ENCODE peak calls at places on chromosomes 16 and 17, in ten cellular contexts. One of them, this sample, is unnamed.

GRCh38 chr16:59612094-59612493 is 878.0 kb upstream of the GOT2 start:
- DNase-seq in aorta: no peak
- DNase-seq in RCC 7860: no peak
- DNase-seq in NCI-H226: no peak
- DNase-seq in NCI-H82: no peak
- DNase-seq in C1 segment of cervical spinal cord: no peak
- DNase-seq in stimulated activated naive CD8-positive, alpha-beta T cell treated with anti-CD3 and anti-CD28 coated beads, Interleukin-15, amount 100 ng/mL, for 72 hours: no peak
- DNase-seq in GM13977: no peak
- DNase-seq in GM03348: no peak
- DNase-seq in Kasumi-1: no peak
- DNase-seq in this sample: no peak

GRCh38 chr17:30351730-30352129 is 17.9 kb upstream of the TMIGD1 start:
- DNase-seq in aorta: no peak
- DNase-seq in RCC 7860: no peak
- DNase-seq in NCI-H226: no peak
- DNase-seq in NCI-H82: no peak
- DNase-seq in C1 segment of cervical spinal cord: no peak
- DNase-seq in stimulated activated naive CD8-positive, alpha-beta T cell treated with anti-CD3 and anti-CD28 coated beads, Interleukin-15, amount 100 ng/mL, for 72 hours: no peak
- DNase-seq in GM13977: no peak
- DNase-seq in GM03348: no peak
- DNase-seq in Kasumi-1: no peak
- DNase-seq in this sample: no peak

GRCh38 chr16:970379-970765 is 412 bp downstream of the LMF1 start:
- DNase-seq in aorta: no peak
- DNase-seq in RCC 7860: no peak
- DNase-seq in NCI-H226: no peak
- DNase-seq in NCI-H82: no peak
- DNase-seq in C1 segment of cervical spinal cord: peak
- DNase-seq in stimulated activated naive CD8-positive, alpha-beta T cell treated with anti-CD3 and anti-CD28 coated beads, Interleukin-15, amount 100 ng/mL, for 72 hours: no peak
- DNase-seq in GM13977: no peak
- DNase-seq in GM03348: no peak
- DNase-seq in Kasumi-1: no peak
- DNase-seq in this sample: no peak

GRCh38 chr16:75225678-75226515 is 7.1 kb downstream of the CTRB1 start:
- DNase-seq in aorta: no peak
- DNase-seq in RCC 7860: no peak
- DNase-seq in NCI-H226: no peak
- DNase-seq in NCI-H82: no peak
- DNase-seq in C1 segment of cervical spinal cord: no peak
- DNase-seq in stimulated activated naive CD8-positive, alpha-beta T cell treated with anti-CD3 and anti-CD28 coated beads, Interleukin-15, amount 100 ng/mL, for 72 hours: no peak
- DNase-seq in GM13977: no peak
- DNase-seq in GM03348: no peak
- DNase-seq in Kasumi-1: no peak
- DNase-seq in this sample: no peak

GRCh38 chr17:17377071-17377487 is 73.9 kb downstream of the NT5M start:
- DNase-seq in aorta: no peak
- DNase-seq in RCC 7860: no peak
- DNase-seq in NCI-H226: no peak
- DNase-seq in NCI-H82: no peak
- DNase-seq in C1 segment of cervical spinal cord: no peak
- DNase-seq in stimulated activated naive CD8-positive, alpha-beta T cell treated with anti-CD3 and anti-CD28 coated beads, Interleukin-15, amount 100 ng/mL, for 72 hours: no peak
- DNase-seq in GM13977: no peak
- DNase-seq in GM03348: no peak
- DNase-seq in Kasumi-1: no peak
- DNase-seq in this sample: no peak

GRCh38 chr16:57873218-57873617 is 70.9 kb upstream of the KIFC3 start:
- DNase-seq in aorta: no peak
- DNase-seq in RCC 7860: no peak
- DNase-seq in NCI-H226: no peak
- DNase-seq in NCI-H82: no peak
- DNase-seq in C1 segment of cervical spinal cord: no peak
- DNase-seq in stimulated activated naive CD8-positive, alpha-beta T cell treated with anti-CD3 and anti-CD28 coated beads, Interleukin-15, amount 100 ng/mL, for 72 hours: no peak
- DNase-seq in GM13977: no peak
- DNase-seq in GM03348: no peak
- DNase-seq in Kasumi-1: no peak
- DNase-seq in this sample: no peak

GRCh38 chr17:44967907-44968224 is 237 bp downstream of the C1QL1 start:
- DNase-seq in aorta: no peak
- DNase-seq in RCC 7860: no peak
- DNase-seq in NCI-H226: no peak
- DNase-seq in NCI-H82: no peak
- DNase-seq in C1 segment of cervical spinal cord: no peak
- DNase-seq in stimulated activated naive CD8-positive, alpha-beta T cell treated with anti-CD3 and anti-CD28 coated beads, Interleukin-15, amount 100 ng/mL, for 72 hours: no peak
- DNase-seq in GM13977: no peak
- DNase-seq in GM03348: no peak
- DNase-seq in Kasumi-1: no peak
- DNase-seq in this sample: no peak

GRCh38 chr17:50325906-50326305 is 20.0 kb upstream of the XYLT2 start:
- DNase-seq in aorta: no peak
- DNase-seq in RCC 7860: no peak
- DNase-seq in NCI-H226: no peak
- DNase-seq in NCI-H82: no peak
- DNase-seq in C1 segment of cervical spinal cord: no peak
- DNase-seq in stimulated activated naive CD8-positive, alpha-beta T cell treated with anti-CD3 and anti-CD28 coated beads, Interleukin-15, amount 100 ng/mL, for 72 hours: no peak
- DNase-seq in GM13977: no peak
- DNase-seq in GM03348: no peak
- DNase-seq in Kasumi-1: no peak
- DNase-seq in this sample: no peak

GRCh38 chr17:7351665-7352558 is at the start of gene KCTD11:
- DNase-seq in aorta: peak
- DNase-seq in RCC 7860: peak
- DNase-seq in NCI-H226: peak
- DNase-seq in NCI-H82: peak
- DNase-seq in C1 segment of cervical spinal cord: peak
- DNase-seq in stimulated activated naive CD8-positive, alpha-beta T cell treated with anti-CD3 and anti-CD28 coated beads, Interleukin-15, amount 100 ng/mL, for 72 hours: peak
- DNase-seq in GM13977: peak
- DNase-seq in GM03348: peak
- DNase-seq in Kasumi-1: peak
- DNase-seq in this sample: peak

GRCh38 chr17:65145743-65146142 is 8.6 kb downstream of the RGS9 start:
- DNase-seq in aorta: no peak
- DNase-seq in RCC 7860: no peak
- DNase-seq in NCI-H226: no peak
- DNase-seq in NCI-H82: no peak
- DNase-seq in C1 segment of cervical spinal cord: no peak
- DNase-seq in stimulated activated naive CD8-positive, alpha-beta T cell treated with anti-CD3 and anti-CD28 coated beads, Interleukin-15, amount 100 ng/mL, for 72 hours: no peak
- DNase-seq in GM13977: no peak
- DNase-seq in GM03348: no peak
- DNase-seq in Kasumi-1: no peak
- DNase-seq in this sample: no peak

GRCh38 chr16:15598648-15599190 is 44.2 kb downstream of the MARF1 start:
- DNase-seq in aorta: no peak
- DNase-seq in RCC 7860: no peak
- DNase-seq in NCI-H226: no peak
- DNase-seq in NCI-H82: no peak
- DNase-seq in C1 segment of cervical spinal cord: no peak
- DNase-seq in stimulated activated naive CD8-positive, alpha-beta T cell treated with anti-CD3 and anti-CD28 coated beads, Interleukin-15, amount 100 ng/mL, for 72 hours: peak
- DNase-seq in GM13977: peak
- DNase-seq in GM03348: no peak
- DNase-seq in Kasumi-1: no peak
- DNase-seq in this sample: peak

GRCh38 chr17:8142158-8142886 is 9.9 kb downstream of the PER1 start:
- DNase-seq in aorta: peak
- DNase-seq in RCC 7860: no peak
- DNase-seq in NCI-H226: no peak
- DNase-seq in NCI-H82: no peak
- DNase-seq in C1 segment of cervical spinal cord: no peak
- DNase-seq in stimulated activated naive CD8-positive, alpha-beta T cell treated with anti-CD3 and anti-CD28 coated beads, Interleukin-15, amount 100 ng/mL, for 72 hours: no peak
- DNase-seq in GM13977: no peak
- DNase-seq in GM03348: no peak
- DNase-seq in Kasumi-1: no peak
- DNase-seq in this sample: no peak

GRCh38 chr17:20280832-20281231 is 186.5 kb downstream of the LGALS9B start:
- DNase-seq in aorta: no peak
- DNase-seq in RCC 7860: no peak
- DNase-seq in NCI-H226: no peak
- DNase-seq in NCI-H82: no peak
- DNase-seq in C1 segment of cervical spinal cord: no peak
- DNase-seq in stimulated activated naive CD8-positive, alpha-beta T cell treated with anti-CD3 and anti-CD28 coated beads, Interleukin-15, amount 100 ng/mL, for 72 hours: no peak
- DNase-seq in GM13977: no peak
- DNase-seq in GM03348: no peak
- DNase-seq in Kasumi-1: no peak
- DNase-seq in this sample: no peak

GRCh38 chr16:31265329-31266245 is 5.8 kb downstream of the ITGAM start:
- DNase-seq in aorta: peak
- DNase-seq in RCC 7860: peak
- DNase-seq in NCI-H226: peak
- DNase-seq in NCI-H82: no peak
- DNase-seq in C1 segment of cervical spinal cord: no peak
- DNase-seq in stimulated activated naive CD8-positive, alpha-beta T cell treated with anti-CD3 and anti-CD28 coated beads, Interleukin-15, amount 100 ng/mL, for 72 hours: peak
- DNase-seq in GM13977: peak
- DNase-seq in GM03348: peak
- DNase-seq in Kasumi-1: peak
- DNase-seq in this sample: peak

GRCh38 chr16:67120025-67120424 is 10.3 kb downstream of the PHAF1 start:
- DNase-seq in aorta: no peak
- DNase-seq in RCC 7860: no peak
- DNase-seq in NCI-H226: no peak
- DNase-seq in NCI-H82: no peak
- DNase-seq in C1 segment of cervical spinal cord: no peak
- DNase-seq in stimulated activated naive CD8-positive, alpha-beta T cell treated with anti-CD3 and anti-CD28 coated beads, Interleukin-15, amount 100 ng/mL, for 72 hours: no peak
- DNase-seq in GM13977: no peak
- DNase-seq in GM03348: no peak
- DNase-seq in Kasumi-1: no peak
- DNase-seq in this sample: no peak

GRCh38 chr17:67245694-67246397 is 850 bp upstream of the HELZ start:
- DNase-seq in aorta: peak
- DNase-seq in RCC 7860: no peak
- DNase-seq in NCI-H226: no peak
- DNase-seq in NCI-H82: peak
- DNase-seq in C1 segment of cervical spinal cord: no peak
- DNase-seq in stimulated activated naive CD8-positive, alpha-beta T cell treated with anti-CD3 and anti-CD28 coated beads, Interleukin-15, amount 100 ng/mL, for 72 hours: peak
- DNase-seq in GM13977: peak
- DNase-seq in GM03348: peak
- DNase-seq in Kasumi-1: peak
- DNase-seq in this sample: no peak

GRCh38 chr17:38448208-38448776 is 20.0 kb downstream of the ARHGAP23 start:
- DNase-seq in aorta: no peak
- DNase-seq in RCC 7860: peak
- DNase-seq in NCI-H226: peak
- DNase-seq in NCI-H82: no peak
- DNase-seq in C1 segment of cervical spinal cord: no peak
- DNase-seq in stimulated activated naive CD8-positive, alpha-beta T cell treated with anti-CD3 and anti-CD28 coated beads, Interleukin-15, amount 100 ng/mL, for 72 hours: no peak
- DNase-seq in GM13977: no peak
- DNase-seq in GM03348: no peak
- DNase-seq in Kasumi-1: no peak
- DNase-seq in this sample: no peak

GRCh38 chr17:65656390-65657250 is 95.2 kb upstream of the AXIN2 start:
- DNase-seq in aorta: no peak
- DNase-seq in RCC 7860: no peak
- DNase-seq in NCI-H226: peak
- DNase-seq in NCI-H82: no peak
- DNase-seq in C1 segment of cervical spinal cord: no peak
- DNase-seq in stimulated activated naive CD8-positive, alpha-beta T cell treated with anti-CD3 and anti-CD28 coated beads, Interleukin-15, amount 100 ng/mL, for 72 hours: peak
- DNase-seq in GM13977: peak
- DNase-seq in GM03348: no peak
- DNase-seq in Kasumi-1: no peak
- DNase-seq in this sample: no peak

GRCh38 chr17:49963626-49964538 is 5.1 kb upstream of the DLX4 start:
- DNase-seq in aorta: no peak
- DNase-seq in RCC 7860: no peak
- DNase-seq in NCI-H226: no peak
- DNase-seq in NCI-H82: no peak
- DNase-seq in C1 segment of cervical spinal cord: no peak
- DNase-seq in stimulated activated naive CD8-positive, alpha-beta T cell treated with anti-CD3 and anti-CD28 coated beads, Interleukin-15, amount 100 ng/mL, for 72 hours: no peak
- DNase-seq in GM13977: no peak
- DNase-seq in GM03348: peak
- DNase-seq in Kasumi-1: no peak
- DNase-seq in this sample: no peak

GRCh38 chr17:10724546-10725195 is 5.2 kb downstream of the TMEM220 start:
- DNase-seq in aorta: no peak
- DNase-seq in RCC 7860: no peak
- DNase-seq in NCI-H226: no peak
- DNase-seq in NCI-H82: no peak
- DNase-seq in C1 segment of cervical spinal cord: no peak
- DNase-seq in stimulated activated naive CD8-positive, alpha-beta T cell treated with anti-CD3 and anti-CD28 coated beads, Interleukin-15, amount 100 ng/mL, for 72 hours: no peak
- DNase-seq in GM13977: no peak
- DNase-seq in GM03348: no peak
- DNase-seq in Kasumi-1: no peak
- DNase-seq in this sample: no peak

This sample was measured in stimulated activated naive B cell treated with anti-CD40 and anti-IgM and Interleukin-4, amounts not matched to agents 10 μg/mL and 1 μg/mL and 100 μg/mL, for 72 hours.